ENCODE peak calls at places on chromosome 3, in nine cellular contexts. One of them, this sample, is unnamed.

GRCh38 chr3:88713233-88713691 is 394.2 kb upstream of the EPHA3 start:
- DNase-seq in hepatocyte: no peak
- DNase-seq in EL: peak
- DNase-seq in stimulated activated naive CD8-positive, alpha-beta T cell treated with anti-CD3 and anti-CD28 coated beads, Interleukin-15, Interleukin-2, amounts not matched to agents 100 U/mL and 50 U/mL, for 24 hours: no peak
- DNase-seq in effector memory CD8-positive, alpha-beta T cell: no peak
- DNase-seq in C1 segment of cervical spinal cord: no peak
- DNase-seq in epithelial cell of esophagus: peak
- DNase-seq in renal cortical epithelial cell: peak
- DNase-seq in activated T-helper 2 cell treated with anti-CD3 and anti-CD28 coated beads, Interferon-gamma antibody, Interleukin-2, Interleukin-4, amounts not matched to agents 10 μg/mL and 5 μg/mL and 100 μg/mL, durations not matched to agents 14 hours and 24 hours and 36 hours: no peak
- DNase-seq in this sample: peak

GRCh38 chr3:124201786-124202185 is 209.9 kb upstream of the ROPN1 start:
- DNase-seq in hepatocyte: no peak
- DNase-seq in EL: no peak
- DNase-seq in stimulated activated naive CD8-positive, alpha-beta T cell treated with anti-CD3 and anti-CD28 coated beads, Interleukin-15, Interleukin-2, amounts not matched to agents 100 U/mL and 50 U/mL, for 24 hours: no peak
- DNase-seq in effector memory CD8-positive, alpha-beta T cell: no peak
- DNase-seq in C1 segment of cervical spinal cord: no peak
- DNase-seq in epithelial cell of esophagus: no peak
- DNase-seq in renal cortical epithelial cell: no peak
- DNase-seq in activated T-helper 2 cell treated with anti-CD3 and anti-CD28 coated beads, Interferon-gamma antibody, Interleukin-2, Interleukin-4, amounts not matched to agents 10 μg/mL and 5 μg/mL and 100 μg/mL, durations not matched to agents 14 hours and 24 hours and 36 hours: no peak
- DNase-seq in this sample: no peak

GRCh38 chr3:55471084-55471483 is 16.0 kb downstream of the WNT5A start:
- DNase-seq in hepatocyte: no peak
- DNase-seq in EL: no peak
- DNase-seq in stimulated activated naive CD8-positive, alpha-beta T cell treated with anti-CD3 and anti-CD28 coated beads, Interleukin-15, Interleukin-2, amounts not matched to agents 100 U/mL and 50 U/mL, for 24 hours: no peak
- DNase-seq in effector memory CD8-positive, alpha-beta T cell: no peak
- DNase-seq in C1 segment of cervical spinal cord: no peak
- DNase-seq in epithelial cell of esophagus: no peak
- DNase-seq in renal cortical epithelial cell: no peak
- DNase-seq in activated T-helper 2 cell treated with anti-CD3 and anti-CD28 coated beads, Interferon-gamma antibody, Interleukin-2, Interleukin-4, amounts not matched to agents 10 μg/mL and 5 μg/mL and 100 μg/mL, durations not matched to agents 14 hours and 24 hours and 36 hours: no peak
- DNase-seq in this sample: no peak

GRCh38 chr3:88369337-88369736 is 219.6 kb downstream of the C3orf38 start:
- DNase-seq in hepatocyte: no peak
- DNase-seq in EL: no peak
- DNase-seq in stimulated activated naive CD8-positive, alpha-beta T cell treated with anti-CD3 and anti-CD28 coated beads, Interleukin-15, Interleukin-2, amounts not matched to agents 100 U/mL and 50 U/mL, for 24 hours: no peak
- DNase-seq in effector memory CD8-positive, alpha-beta T cell: no peak
- DNase-seq in C1 segment of cervical spinal cord: no peak
- DNase-seq in epithelial cell of esophagus: peak
- DNase-seq in renal cortical epithelial cell: no peak
- DNase-seq in activated T-helper 2 cell treated with anti-CD3 and anti-CD28 coated beads, Interferon-gamma antibody, Interleukin-2, Interleukin-4, amounts not matched to agents 10 μg/mL and 5 μg/mL and 100 μg/mL, durations not matched to agents 14 hours and 24 hours and 36 hours: no peak
- DNase-seq in this sample: peak

GRCh38 chr3:13163848-13164382 is 90.7 kb upstream of the IQSEC1 start:
- DNase-seq in hepatocyte: no peak
- DNase-seq in EL: no peak
- DNase-seq in stimulated activated naive CD8-positive, alpha-beta T cell treated with anti-CD3 and anti-CD28 coated beads, Interleukin-15, Interleukin-2, amounts not matched to agents 100 U/mL and 50 U/mL, for 24 hours: no peak
- DNase-seq in effector memory CD8-positive, alpha-beta T cell: no peak
- DNase-seq in C1 segment of cervical spinal cord: no peak
- DNase-seq in epithelial cell of esophagus: no peak
- DNase-seq in renal cortical epithelial cell: no peak
- DNase-seq in activated T-helper 2 cell treated with anti-CD3 and anti-CD28 coated beads, Interferon-gamma antibody, Interleukin-2, Interleukin-4, amounts not matched to agents 10 μg/mL and 5 μg/mL and 100 μg/mL, durations not matched to agents 14 hours and 24 hours and 36 hours: no peak
- DNase-seq in this sample: no peak

GRCh38 chr3:126743781-126744180 is 39.7 kb downstream of the CHCHD6 start:
- DNase-seq in hepatocyte: no peak
- DNase-seq in EL: no peak
- DNase-seq in stimulated activated naive CD8-positive, alpha-beta T cell treated with anti-CD3 and anti-CD28 coated beads, Interleukin-15, Interleukin-2, amounts not matched to agents 100 U/mL and 50 U/mL, for 24 hours: no peak
- DNase-seq in effector memory CD8-positive, alpha-beta T cell: no peak
- DNase-seq in C1 segment of cervical spinal cord: no peak
- DNase-seq in epithelial cell of esophagus: no peak
- DNase-seq in renal cortical epithelial cell: no peak
- DNase-seq in activated T-helper 2 cell treated with anti-CD3 and anti-CD28 coated beads, Interferon-gamma antibody, Interleukin-2, Interleukin-4, amounts not matched to agents 10 μg/mL and 5 μg/mL and 100 μg/mL, durations not matched to agents 14 hours and 24 hours and 36 hours: no peak
- DNase-seq in this sample: no peak

GRCh38 chr3:23671901-23672589 is 133.7 kb upstream of the UBE2E1 start:
- DNase-seq in hepatocyte: no peak
- DNase-seq in EL: no peak
- DNase-seq in stimulated activated naive CD8-positive, alpha-beta T cell treated with anti-CD3 and anti-CD28 coated beads, Interleukin-15, Interleukin-2, amounts not matched to agents 100 U/mL and 50 U/mL, for 24 hours: no peak
- DNase-seq in effector memory CD8-positive, alpha-beta T cell: no peak
- DNase-seq in C1 segment of cervical spinal cord: no peak
- DNase-seq in epithelial cell of esophagus: peak
- DNase-seq in renal cortical epithelial cell: no peak
- DNase-seq in activated T-helper 2 cell treated with anti-CD3 and anti-CD28 coated beads, Interferon-gamma antibody, Interleukin-2, Interleukin-4, amounts not matched to agents 10 μg/mL and 5 μg/mL and 100 μg/mL, durations not matched to agents 14 hours and 24 hours and 36 hours: no peak
- DNase-seq in this sample: peak

GRCh38 chr3:188673509-188674239 is 498.1 kb upstream of the TPRG1 start:
- DNase-seq in hepatocyte: peak
- DNase-seq in EL: peak
- DNase-seq in stimulated activated naive CD8-positive, alpha-beta T cell treated with anti-CD3 and anti-CD28 coated beads, Interleukin-15, Interleukin-2, amounts not matched to agents 100 U/mL and 50 U/mL, for 24 hours: no peak
- DNase-seq in effector memory CD8-positive, alpha-beta T cell: no peak
- DNase-seq in C1 segment of cervical spinal cord: no peak
- DNase-seq in epithelial cell of esophagus: peak
- DNase-seq in renal cortical epithelial cell: peak
- DNase-seq in activated T-helper 2 cell treated with anti-CD3 and anti-CD28 coated beads, Interferon-gamma antibody, Interleukin-2, Interleukin-4, amounts not matched to agents 10 μg/mL and 5 μg/mL and 100 μg/mL, durations not matched to agents 14 hours and 24 hours and 36 hours: no peak
- DNase-seq in this sample: peak

GRCh38 chr3:32453346-32453745 is 49.3 kb downstream of the CMTM6 start:
- DNase-seq in hepatocyte: no peak
- DNase-seq in EL: peak
- DNase-seq in stimulated activated naive CD8-positive, alpha-beta T cell treated with anti-CD3 and anti-CD28 coated beads, Interleukin-15, Interleukin-2, amounts not matched to agents 100 U/mL and 50 U/mL, for 24 hours: no peak
- DNase-seq in effector memory CD8-positive, alpha-beta T cell: no peak
- DNase-seq in C1 segment of cervical spinal cord: no peak
- DNase-seq in epithelial cell of esophagus: no peak
- DNase-seq in renal cortical epithelial cell: peak
- DNase-seq in activated T-helper 2 cell treated with anti-CD3 and anti-CD28 coated beads, Interferon-gamma antibody, Interleukin-2, Interleukin-4, amounts not matched to agents 10 μg/mL and 5 μg/mL and 100 μg/mL, durations not matched to agents 14 hours and 24 hours and 36 hours: no peak
- DNase-seq in this sample: no peak

GRCh38 chr3:78204977-78205376 is 1165.1 kb downstream of the ROBO2 start:
- DNase-seq in hepatocyte: peak
- DNase-seq in EL: peak
- DNase-seq in stimulated activated naive CD8-positive, alpha-beta T cell treated with anti-CD3 and anti-CD28 coated beads, Interleukin-15, Interleukin-2, amounts not matched to agents 100 U/mL and 50 U/mL, for 24 hours: no peak
- DNase-seq in effector memory CD8-positive, alpha-beta T cell: no peak
- DNase-seq in C1 segment of cervical spinal cord: no peak
- DNase-seq in epithelial cell of esophagus: peak
- DNase-seq in renal cortical epithelial cell: peak
- DNase-seq in activated T-helper 2 cell treated with anti-CD3 and anti-CD28 coated beads, Interferon-gamma antibody, Interleukin-2, Interleukin-4, amounts not matched to agents 10 μg/mL and 5 μg/mL and 100 μg/mL, durations not matched to agents 14 hours and 24 hours and 36 hours: no peak
- DNase-seq in this sample: no peak

GRCh38 chr3:186551387-186551786 is 7.2 kb upstream of the CRYGS start:
- DNase-seq in hepatocyte: no peak
- DNase-seq in EL: no peak
- DNase-seq in stimulated activated naive CD8-positive, alpha-beta T cell treated with anti-CD3 and anti-CD28 coated beads, Interleukin-15, Interleukin-2, amounts not matched to agents 100 U/mL and 50 U/mL, for 24 hours: no peak
- DNase-seq in effector memory CD8-positive, alpha-beta T cell: no peak
- DNase-seq in C1 segment of cervical spinal cord: no peak
- DNase-seq in epithelial cell of esophagus: peak
- DNase-seq in renal cortical epithelial cell: no peak
- DNase-seq in activated T-helper 2 cell treated with anti-CD3 and anti-CD28 coated beads, Interferon-gamma antibody, Interleukin-2, Interleukin-4, amounts not matched to agents 10 μg/mL and 5 μg/mL and 100 μg/mL, durations not matched to agents 14 hours and 24 hours and 36 hours: no peak
- DNase-seq in this sample: no peak

GRCh38 chr3:194312743-194313281 is 38.3 kb downstream of the CPN2 start:
- DNase-seq in hepatocyte: peak
- DNase-seq in EL: peak
- DNase-seq in stimulated activated naive CD8-positive, alpha-beta T cell treated with anti-CD3 and anti-CD28 coated beads, Interleukin-15, Interleukin-2, amounts not matched to agents 100 U/mL and 50 U/mL, for 24 hours: no peak
- DNase-seq in effector memory CD8-positive, alpha-beta T cell: no peak
- DNase-seq in C1 segment of cervical spinal cord: no peak
- DNase-seq in epithelial cell of esophagus: peak
- DNase-seq in renal cortical epithelial cell: peak
- DNase-seq in activated T-helper 2 cell treated with anti-CD3 and anti-CD28 coated beads, Interferon-gamma antibody, Interleukin-2, Interleukin-4, amounts not matched to agents 10 μg/mL and 5 μg/mL and 100 μg/mL, durations not matched to agents 14 hours and 24 hours and 36 hours: no peak
- DNase-seq in this sample: peak

GRCh38 chr3:20669184-20669583 is 483.2 kb upstream of the SGO1 start:
- DNase-seq in hepatocyte: no peak
- DNase-seq in EL: no peak
- DNase-seq in stimulated activated naive CD8-positive, alpha-beta T cell treated with anti-CD3 and anti-CD28 coated beads, Interleukin-15, Interleukin-2, amounts not matched to agents 100 U/mL and 50 U/mL, for 24 hours: no peak
- DNase-seq in effector memory CD8-positive, alpha-beta T cell: no peak
- DNase-seq in C1 segment of cervical spinal cord: peak
- DNase-seq in epithelial cell of esophagus: no peak
- DNase-seq in renal cortical epithelial cell: peak
- DNase-seq in activated T-helper 2 cell treated with anti-CD3 and anti-CD28 coated beads, Interferon-gamma antibody, Interleukin-2, Interleukin-4, amounts not matched to agents 10 μg/mL and 5 μg/mL and 100 μg/mL, durations not matched to agents 14 hours and 24 hours and 36 hours: no peak
- DNase-seq in this sample: no peak

GRCh38 chr3:187850256-187851010 is 105.2 kb upstream of the BCL6 start:
- DNase-seq in hepatocyte: no peak
- DNase-seq in EL: no peak
- DNase-seq in stimulated activated naive CD8-positive, alpha-beta T cell treated with anti-CD3 and anti-CD28 coated beads, Interleukin-15, Interleukin-2, amounts not matched to agents 100 U/mL and 50 U/mL, for 24 hours: no peak
- DNase-seq in effector memory CD8-positive, alpha-beta T cell: no peak
- DNase-seq in C1 segment of cervical spinal cord: no peak
- DNase-seq in epithelial cell of esophagus: peak
- DNase-seq in renal cortical epithelial cell: peak
- DNase-seq in activated T-helper 2 cell treated with anti-CD3 and anti-CD28 coated beads, Interferon-gamma antibody, Interleukin-2, Interleukin-4, amounts not matched to agents 10 μg/mL and 5 μg/mL and 100 μg/mL, durations not matched to agents 14 hours and 24 hours and 36 hours: no peak
- DNase-seq in this sample: no peak

GRCh38 chr3:8069981-8070380 is 431.6 kb upstream of the LMCD1 start:
- DNase-seq in hepatocyte: no peak
- DNase-seq in EL: no peak
- DNase-seq in stimulated activated naive CD8-positive, alpha-beta T cell treated with anti-CD3 and anti-CD28 coated beads, Interleukin-15, Interleukin-2, amounts not matched to agents 100 U/mL and 50 U/mL, for 24 hours: no peak
- DNase-seq in effector memory CD8-positive, alpha-beta T cell: no peak
- DNase-seq in C1 segment of cervical spinal cord: no peak
- DNase-seq in epithelial cell of esophagus: no peak
- DNase-seq in renal cortical epithelial cell: no peak
- DNase-seq in activated T-helper 2 cell treated with anti-CD3 and anti-CD28 coated beads, Interferon-gamma antibody, Interleukin-2, Interleukin-4, amounts not matched to agents 10 μg/mL and 5 μg/mL and 100 μg/mL, durations not matched to agents 14 hours and 24 hours and 36 hours: no peak
- DNase-seq in this sample: no peak

GRCh38 chr3:72163809-72164634 is 379.1 kb upstream of the PROK2 start:
- DNase-seq in hepatocyte: no peak
- DNase-seq in EL: no peak
- DNase-seq in stimulated activated naive CD8-positive, alpha-beta T cell treated with anti-CD3 and anti-CD28 coated beads, Interleukin-15, Interleukin-2, amounts not matched to agents 100 U/mL and 50 U/mL, for 24 hours: no peak
- DNase-seq in effector memory CD8-positive, alpha-beta T cell: no peak
- DNase-seq in C1 segment of cervical spinal cord: no peak
- DNase-seq in epithelial cell of esophagus: no peak
- DNase-seq in renal cortical epithelial cell: no peak
- DNase-seq in activated T-helper 2 cell treated with anti-CD3 and anti-CD28 coated beads, Interferon-gamma antibody, Interleukin-2, Interleukin-4, amounts not matched to agents 10 μg/mL and 5 μg/mL and 100 μg/mL, durations not matched to agents 14 hours and 24 hours and 36 hours: no peak
- DNase-seq in this sample: no peak

GRCh38 chr3:52248816-52249547 is 3.4 kb downstream of the PPM1M start:
- DNase-seq in hepatocyte: peak
- DNase-seq in EL: no peak
- DNase-seq in stimulated activated naive CD8-positive, alpha-beta T cell treated with anti-CD3 and anti-CD28 coated beads, Interleukin-15, Interleukin-2, amounts not matched to agents 100 U/mL and 50 U/mL, for 24 hours: no peak
- DNase-seq in effector memory CD8-positive, alpha-beta T cell: no peak
- DNase-seq in C1 segment of cervical spinal cord: no peak
- DNase-seq in epithelial cell of esophagus: no peak
- DNase-seq in renal cortical epithelial cell: peak
- DNase-seq in activated T-helper 2 cell treated with anti-CD3 and anti-CD28 coated beads, Interferon-gamma antibody, Interleukin-2, Interleukin-4, amounts not matched to agents 10 μg/mL and 5 μg/mL and 100 μg/mL, durations not matched to agents 14 hours and 24 hours and 36 hours: no peak
- DNase-seq in this sample: no peak

GRCh38 chr3:137020888-137021287 is 63.1 kb downstream of the IL20RB start:
- DNase-seq in hepatocyte: no peak
- DNase-seq in EL: no peak
- DNase-seq in stimulated activated naive CD8-positive, alpha-beta T cell treated with anti-CD3 and anti-CD28 coated beads, Interleukin-15, Interleukin-2, amounts not matched to agents 100 U/mL and 50 U/mL, for 24 hours: no peak
- DNase-seq in effector memory CD8-positive, alpha-beta T cell: no peak
- DNase-seq in C1 segment of cervical spinal cord: no peak
- DNase-seq in epithelial cell of esophagus: no peak
- DNase-seq in renal cortical epithelial cell: no peak
- DNase-seq in activated T-helper 2 cell treated with anti-CD3 and anti-CD28 coated beads, Interferon-gamma antibody, Interleukin-2, Interleukin-4, amounts not matched to agents 10 μg/mL and 5 μg/mL and 100 μg/mL, durations not matched to agents 14 hours and 24 hours and 36 hours: no peak
- DNase-seq in this sample: no peak

GRCh38 chr3:55564709-55565108 is 77.6 kb upstream of the WNT5A start:
- DNase-seq in hepatocyte: no peak
- DNase-seq in EL: no peak
- DNase-seq in stimulated activated naive CD8-positive, alpha-beta T cell treated with anti-CD3 and anti-CD28 coated beads, Interleukin-15, Interleukin-2, amounts not matched to agents 100 U/mL and 50 U/mL, for 24 hours: no peak
- DNase-seq in effector memory CD8-positive, alpha-beta T cell: no peak
- DNase-seq in C1 segment of cervical spinal cord: no peak
- DNase-seq in epithelial cell of esophagus: no peak
- DNase-seq in renal cortical epithelial cell: no peak
- DNase-seq in activated T-helper 2 cell treated with anti-CD3 and anti-CD28 coated beads, Interferon-gamma antibody, Interleukin-2, Interleukin-4, amounts not matched to agents 10 μg/mL and 5 μg/mL and 100 μg/mL, durations not matched to agents 14 hours and 24 hours and 36 hours: no peak
- DNase-seq in this sample: no peak

GRCh38 chr3:57949779-57950618 is 58.2 kb upstream of the FLNB start:
- DNase-seq in hepatocyte: no peak
- DNase-seq in EL: peak
- DNase-seq in stimulated activated naive CD8-positive, alpha-beta T cell treated with anti-CD3 and anti-CD28 coated beads, Interleukin-15, Interleukin-2, amounts not matched to agents 100 U/mL and 50 U/mL, for 24 hours: no peak
- DNase-seq in effector memory CD8-positive, alpha-beta T cell: no peak
- DNase-seq in C1 segment of cervical spinal cord: no peak
- DNase-seq in epithelial cell of esophagus: peak
- DNase-seq in renal cortical epithelial cell: peak
- DNase-seq in activated T-helper 2 cell treated with anti-CD3 and anti-CD28 coated beads, Interferon-gamma antibody, Interleukin-2, Interleukin-4, amounts not matched to agents 10 μg/mL and 5 μg/mL and 100 μg/mL, durations not matched to agents 14 hours and 24 hours and 36 hours: no peak
- DNase-seq in this sample: no peak

GRCh38 chr3:127792664-127793292 is 29.5 kb downstream of the MGLL start:
- DNase-seq in hepatocyte: peak
- DNase-seq in EL: peak
- DNase-seq in stimulated activated naive CD8-positive, alpha-beta T cell treated with anti-CD3 and anti-CD28 coated beads, Interleukin-15, Interleukin-2, amounts not matched to agents 100 U/mL and 50 U/mL, for 24 hours: no peak
- DNase-seq in effector memory CD8-positive, alpha-beta T cell: no peak
- DNase-seq in C1 segment of cervical spinal cord: no peak
- DNase-seq in epithelial cell of esophagus: peak
- DNase-seq in renal cortical epithelial cell: peak
- DNase-seq in activated T-helper 2 cell treated with anti-CD3 and anti-CD28 coated beads, Interferon-gamma antibody, Interleukin-2, Interleukin-4, amounts not matched to agents 10 μg/mL and 5 μg/mL and 100 μg/mL, durations not matched to agents 14 hours and 24 hours and 36 hours: no peak
- DNase-seq in this sample: peak

GRCh38 chr3:188863999-188864406 is 307.8 kb upstream of the TPRG1 start:
- DNase-seq in hepatocyte: no peak
- DNase-seq in EL: peak
- DNase-seq in stimulated activated naive CD8-positive, alpha-beta T cell treated with anti-CD3 and anti-CD28 coated beads, Interleukin-15, Interleukin-2, amounts not matched to agents 100 U/mL and 50 U/mL, for 24 hours: no peak
- DNase-seq in effector memory CD8-positive, alpha-beta T cell: no peak
- DNase-seq in C1 segment of cervical spinal cord: no peak
- DNase-seq in epithelial cell of esophagus: no peak
- DNase-seq in renal cortical epithelial cell: no peak
- DNase-seq in activated T-helper 2 cell treated with anti-CD3 and anti-CD28 coated beads, Interferon-gamma antibody, Interleukin-2, Interleukin-4, amounts not matched to agents 10 μg/mL and 5 μg/mL and 100 μg/mL, durations not matched to agents 14 hours and 24 hours and 36 hours: no peak
- DNase-seq in this sample: no peak

GRCh38 chr3:3893590-3893989 is 94.4 kb downstream of the LRRN1 start:
- DNase-seq in hepatocyte: no peak
- DNase-seq in EL: no peak
- DNase-seq in stimulated activated naive CD8-positive, alpha-beta T cell treated with anti-CD3 and anti-CD28 coated beads, Interleukin-15, Interleukin-2, amounts not matched to agents 100 U/mL and 50 U/mL, for 24 hours: no peak
- DNase-seq in effector memory CD8-positive, alpha-beta T cell: no peak
- DNase-seq in C1 segment of cervical spinal cord: no peak
- DNase-seq in epithelial cell of esophagus: no peak
- DNase-seq in renal cortical epithelial cell: no peak
- DNase-seq in activated T-helper 2 cell treated with anti-CD3 and anti-CD28 coated beads, Interferon-gamma antibody, Interleukin-2, Interleukin-4, amounts not matched to agents 10 μg/mL and 5 μg/mL and 100 μg/mL, durations not matched to agents 14 hours and 24 hours and 36 hours: no peak
- DNase-seq in this sample: no peak

GRCh38 chr3:49134471-49135265 is 1.8 kb upstream of the LAMB2 start:
- DNase-seq in hepatocyte: no peak
- DNase-seq in EL: no peak
- DNase-seq in stimulated activated naive CD8-positive, alpha-beta T cell treated with anti-CD3 and anti-CD28 coated beads, Interleukin-15, Interleukin-2, amounts not matched to agents 100 U/mL and 50 U/mL, for 24 hours: no peak
- DNase-seq in effector memory CD8-positive, alpha-beta T cell: no peak
- DNase-seq in C1 segment of cervical spinal cord: no peak
- DNase-seq in epithelial cell of esophagus: no peak
- DNase-seq in renal cortical epithelial cell: no peak
- DNase-seq in activated T-helper 2 cell treated with anti-CD3 and anti-CD28 coated beads, Interferon-gamma antibody, Interleukin-2, Interleukin-4, amounts not matched to agents 10 μg/mL and 5 μg/mL and 100 μg/mL, durations not matched to agents 14 hours and 24 hours and 36 hours: no peak
- DNase-seq in this sample: no peak

GRCh38 chr3:15892311-15892710 is 94.5 kb upstream of the ANKRD28 start:
- DNase-seq in hepatocyte: no peak
- DNase-seq in EL: no peak
- DNase-seq in stimulated activated naive CD8-positive, alpha-beta T cell treated with anti-CD3 and anti-CD28 coated beads, Interleukin-15, Interleukin-2, amounts not matched to agents 100 U/mL and 50 U/mL, for 24 hours: no peak
- DNase-seq in effector memory CD8-positive, alpha-beta T cell: no peak
- DNase-seq in C1 segment of cervical spinal cord: no peak
- DNase-seq in epithelial cell of esophagus: no peak
- DNase-seq in renal cortical epithelial cell: no peak
- DNase-seq in activated T-helper 2 cell treated with anti-CD3 and anti-CD28 coated beads, Interferon-gamma antibody, Interleukin-2, Interleukin-4, amounts not matched to agents 10 μg/mL and 5 μg/mL and 100 μg/mL, durations not matched to agents 14 hours and 24 hours and 36 hours: no peak
- DNase-seq in this sample: no peak